ENCODE peak calls at places on chromosomes 16 and 17, in nine cellular contexts. One of them, this sample, is unnamed.

GRCh38 chr16:56547120-56547948 is 17.5 kb upstream of the MT4 start:
- DNase-seq in sciatic nerve: no peak
- DNase-seq in lung: no peak
- DNase-seq in body of pancreas: no peak
- DNase-seq in left ventricle myocardium inferior: no peak
- DNase-seq in GM06990: no peak
- DNase-seq in NCI-H510A: peak; percentile 26
- DNase-seq in stimulated activated CD4-positive, alpha-beta T cell treated with anti-CD3 and anti-CD28 coated beads, Interleukin-4, amount 100 ng/mL, for 24 hours: no peak
- DNase-seq in stimulated activated naive CD8-positive, alpha-beta T cell treated with anti-CD3 and anti-CD28 coated beads, Interleukin-15, amount 100 ng/mL, for 72 hours: no peak
- DNase-seq in this sample: peak; percentile 39

GRCh38 chr17:45895304-45895968 is 1.1 kb downstream of the MAPT start:
- DNase-seq in sciatic nerve: no peak
- DNase-seq in lung: no peak
- DNase-seq in body of pancreas: no peak
- DNase-seq in left ventricle myocardium inferior: peak; percentile 25
- DNase-seq in GM06990: peak; percentile 35
- DNase-seq in NCI-H510A: no peak
- DNase-seq in stimulated activated CD4-positive, alpha-beta T cell treated with anti-CD3 and anti-CD28 coated beads, Interleukin-4, amount 100 ng/mL, for 24 hours: peak; percentile 10
- DNase-seq in stimulated activated naive CD8-positive, alpha-beta T cell treated with anti-CD3 and anti-CD28 coated beads, Interleukin-15, amount 100 ng/mL, for 72 hours: peak; percentile 29
- DNase-seq in this sample: peak; percentile 59

GRCh38 chr16:17518441-17518840 is 47.7 kb upstream of the XYLT1 start:
- DNase-seq in sciatic nerve: no peak
- DNase-seq in lung: no peak
- DNase-seq in body of pancreas: no peak
- DNase-seq in left ventricle myocardium inferior: no peak
- DNase-seq in GM06990: no peak
- DNase-seq in NCI-H510A: no peak
- DNase-seq in stimulated activated CD4-positive, alpha-beta T cell treated with anti-CD3 and anti-CD28 coated beads, Interleukin-4, amount 100 ng/mL, for 24 hours: no peak
- DNase-seq in stimulated activated naive CD8-positive, alpha-beta T cell treated with anti-CD3 and anti-CD28 coated beads, Interleukin-15, amount 100 ng/mL, for 72 hours: no peak
- DNase-seq in this sample: no peak

GRCh38 chr17:6749519-6749918 is 6.3 kb upstream of the XAF1 start:
- DNase-seq in sciatic nerve: no peak
- DNase-seq in lung: no peak
- DNase-seq in body of pancreas: no peak
- DNase-seq in left ventricle myocardium inferior: no peak
- DNase-seq in GM06990: no peak
- DNase-seq in NCI-H510A: no peak
- DNase-seq in stimulated activated CD4-positive, alpha-beta T cell treated with anti-CD3 and anti-CD28 coated beads, Interleukin-4, amount 100 ng/mL, for 24 hours: no peak
- DNase-seq in stimulated activated naive CD8-positive, alpha-beta T cell treated with anti-CD3 and anti-CD28 coated beads, Interleukin-15, amount 100 ng/mL, for 72 hours: no peak
- DNase-seq in this sample: no peak

GRCh38 chr17:17505151-17505550 is 9.0 kb upstream of the RASD1 start:
- DNase-seq in sciatic nerve: no peak
- DNase-seq in lung: no peak
- DNase-seq in body of pancreas: no peak
- DNase-seq in left ventricle myocardium inferior: no peak
- DNase-seq in GM06990: no peak
- DNase-seq in NCI-H510A: no peak
- DNase-seq in stimulated activated CD4-positive, alpha-beta T cell treated with anti-CD3 and anti-CD28 coated beads, Interleukin-4, amount 100 ng/mL, for 24 hours: no peak
- DNase-seq in stimulated activated naive CD8-positive, alpha-beta T cell treated with anti-CD3 and anti-CD28 coated beads, Interleukin-15, amount 100 ng/mL, for 72 hours: no peak
- DNase-seq in this sample: no peak

GRCh38 chr16:19831678-19832077 is 53.0 kb downstream of the GPRC5B start:
- DNase-seq in sciatic nerve: no peak
- DNase-seq in lung: no peak
- DNase-seq in body of pancreas: no peak
- DNase-seq in left ventricle myocardium inferior: no peak
- DNase-seq in GM06990: no peak
- DNase-seq in NCI-H510A: no peak
- DNase-seq in stimulated activated CD4-positive, alpha-beta T cell treated with anti-CD3 and anti-CD28 coated beads, Interleukin-4, amount 100 ng/mL, for 24 hours: no peak
- DNase-seq in stimulated activated naive CD8-positive, alpha-beta T cell treated with anti-CD3 and anti-CD28 coated beads, Interleukin-15, amount 100 ng/mL, for 72 hours: no peak
- DNase-seq in this sample: no peak

GRCh38 chr17:69325518-69326301 is 1.2 kb downstream of the ABCA5 start:
- DNase-seq in sciatic nerve: no peak
- DNase-seq in lung: no peak
- DNase-seq in body of pancreas: peak; percentile 35
- DNase-seq in left ventricle myocardium inferior: no peak
- DNase-seq in GM06990: no peak
- DNase-seq in NCI-H510A: no peak
- DNase-seq in stimulated activated CD4-positive, alpha-beta T cell treated with anti-CD3 and anti-CD28 coated beads, Interleukin-4, amount 100 ng/mL, for 24 hours: no peak
- DNase-seq in stimulated activated naive CD8-positive, alpha-beta T cell treated with anti-CD3 and anti-CD28 coated beads, Interleukin-15, amount 100 ng/mL, for 72 hours: no peak
- DNase-seq in this sample: peak; percentile 25

GRCh38 chr17:76381633-76382304 is 2.6 kb upstream of the SPHK1 start:
- DNase-seq in sciatic nerve: no peak
- DNase-seq in lung: no peak
- DNase-seq in body of pancreas: peak; percentile 74
- DNase-seq in left ventricle myocardium inferior: no peak
- DNase-seq in GM06990: no peak
- DNase-seq in NCI-H510A: no peak
- DNase-seq in stimulated activated CD4-positive, alpha-beta T cell treated with anti-CD3 and anti-CD28 coated beads, Interleukin-4, amount 100 ng/mL, for 24 hours: no peak
- DNase-seq in stimulated activated naive CD8-positive, alpha-beta T cell treated with anti-CD3 and anti-CD28 coated beads, Interleukin-15, amount 100 ng/mL, for 72 hours: no peak
- DNase-seq in this sample: no peak

GRCh38 chr16:80852261-80852872 is 48.0 kb upstream of the CDYL2 start:
- DNase-seq in sciatic nerve: no peak
- DNase-seq in lung: no peak
- DNase-seq in body of pancreas: no peak
- DNase-seq in left ventricle myocardium inferior: no peak
- DNase-seq in GM06990: no peak
- DNase-seq in NCI-H510A: no peak
- DNase-seq in stimulated activated CD4-positive, alpha-beta T cell treated with anti-CD3 and anti-CD28 coated beads, Interleukin-4, amount 100 ng/mL, for 24 hours: peak; percentile 8
- DNase-seq in stimulated activated naive CD8-positive, alpha-beta T cell treated with anti-CD3 and anti-CD28 coated beads, Interleukin-15, amount 100 ng/mL, for 72 hours: no peak
- DNase-seq in this sample: peak; percentile 21

GRCh38 chr16:87160218-87160617 is 157.0 kb downstream of the C16orf95 start:
- DNase-seq in sciatic nerve: no peak
- DNase-seq in lung: no peak
- DNase-seq in body of pancreas: peak; percentile 7
- DNase-seq in left ventricle myocardium inferior: no peak
- DNase-seq in GM06990: no peak
- DNase-seq in NCI-H510A: no peak
- DNase-seq in stimulated activated CD4-positive, alpha-beta T cell treated with anti-CD3 and anti-CD28 coated beads, Interleukin-4, amount 100 ng/mL, for 24 hours: no peak
- DNase-seq in stimulated activated naive CD8-positive, alpha-beta T cell treated with anti-CD3 and anti-CD28 coated beads, Interleukin-15, amount 100 ng/mL, for 72 hours: no peak
- DNase-seq in this sample: no peak

GRCh38 chr16:20740007-20740883 is 1.4 kb downstream of the THUMPD1 start:
- DNase-seq in sciatic nerve: no peak
- DNase-seq in lung: no peak
- DNase-seq in body of pancreas: peak; percentile 18
- DNase-seq in left ventricle myocardium inferior: no peak
- DNase-seq in GM06990: no peak
- DNase-seq in NCI-H510A: no peak
- DNase-seq in stimulated activated CD4-positive, alpha-beta T cell treated with anti-CD3 and anti-CD28 coated beads, Interleukin-4, amount 100 ng/mL, for 24 hours: peak; percentile 8
- DNase-seq in stimulated activated naive CD8-positive, alpha-beta T cell treated with anti-CD3 and anti-CD28 coated beads, Interleukin-15, amount 100 ng/mL, for 72 hours: no peak
- DNase-seq in this sample: no peak

GRCh38 chr16:57564571-57565270 is 22.3 kb downstream of the ADGRG5 start:
- DNase-seq in sciatic nerve: no peak
- DNase-seq in lung: no peak
- DNase-seq in body of pancreas: no peak
- DNase-seq in left ventricle myocardium inferior: no peak
- DNase-seq in GM06990: no peak
- DNase-seq in NCI-H510A: no peak
- DNase-seq in stimulated activated CD4-positive, alpha-beta T cell treated with anti-CD3 and anti-CD28 coated beads, Interleukin-4, amount 100 ng/mL, for 24 hours: no peak
- DNase-seq in stimulated activated naive CD8-positive, alpha-beta T cell treated with anti-CD3 and anti-CD28 coated beads, Interleukin-15, amount 100 ng/mL, for 72 hours: no peak
- DNase-seq in this sample: no peak

GRCh38 chr17:70047619-70048018 is 27.4 kb upstream of the KCNJ16 start:
- DNase-seq in sciatic nerve: no peak
- DNase-seq in lung: no peak
- DNase-seq in body of pancreas: no peak
- DNase-seq in left ventricle myocardium inferior: no peak
- DNase-seq in GM06990: no peak
- DNase-seq in NCI-H510A: no peak
- DNase-seq in stimulated activated CD4-positive, alpha-beta T cell treated with anti-CD3 and anti-CD28 coated beads, Interleukin-4, amount 100 ng/mL, for 24 hours: no peak
- DNase-seq in stimulated activated naive CD8-positive, alpha-beta T cell treated with anti-CD3 and anti-CD28 coated beads, Interleukin-15, amount 100 ng/mL, for 72 hours: no peak
- DNase-seq in this sample: no peak

GRCh38 chr16:20409398-20410152 is at the start of gene ACSM5:
- DNase-seq in sciatic nerve: peak; percentile 81
- DNase-seq in lung: no peak
- DNase-seq in body of pancreas: peak; percentile 68
- DNase-seq in left ventricle myocardium inferior: peak; percentile 56
- DNase-seq in GM06990: no peak
- DNase-seq in NCI-H510A: no peak
- DNase-seq in stimulated activated CD4-positive, alpha-beta T cell treated with anti-CD3 and anti-CD28 coated beads, Interleukin-4, amount 100 ng/mL, for 24 hours: no peak
- DNase-seq in stimulated activated naive CD8-positive, alpha-beta T cell treated with anti-CD3 and anti-CD28 coated beads, Interleukin-15, amount 100 ng/mL, for 72 hours: no peak
- DNase-seq in this sample: peak; percentile 4

GRCh38 chr17:59266748-59267147 is 46.4 kb downstream of the GDPD1 start:
- DNase-seq in sciatic nerve: no peak
- DNase-seq in lung: no peak
- DNase-seq in body of pancreas: no peak
- DNase-seq in left ventricle myocardium inferior: no peak
- DNase-seq in GM06990: no peak
- DNase-seq in NCI-H510A: no peak
- DNase-seq in stimulated activated CD4-positive, alpha-beta T cell treated with anti-CD3 and anti-CD28 coated beads, Interleukin-4, amount 100 ng/mL, for 24 hours: no peak
- DNase-seq in stimulated activated naive CD8-positive, alpha-beta T cell treated with anti-CD3 and anti-CD28 coated beads, Interleukin-15, amount 100 ng/mL, for 72 hours: no peak
- DNase-seq in this sample: no peak

GRCh38 chr17:57096472-57097198 is 11.6 kb downstream of the AKAP1 start:
- DNase-seq in sciatic nerve: no peak
- DNase-seq in lung: no peak
- DNase-seq in body of pancreas: no peak
- DNase-seq in left ventricle myocardium inferior: no peak
- DNase-seq in GM06990: no peak
- DNase-seq in NCI-H510A: no peak
- DNase-seq in stimulated activated CD4-positive, alpha-beta T cell treated with anti-CD3 and anti-CD28 coated beads, Interleukin-4, amount 100 ng/mL, for 24 hours: no peak
- DNase-seq in stimulated activated naive CD8-positive, alpha-beta T cell treated with anti-CD3 and anti-CD28 coated beads, Interleukin-15, amount 100 ng/mL, for 72 hours: no peak
- DNase-seq in this sample: no peak

GRCh38 chr17:29111816-29112499 is 68.2 kb downstream of the MYO18A start:
- DNase-seq in sciatic nerve: peak; percentile 84
- DNase-seq in lung: peak; percentile 71
- DNase-seq in body of pancreas: peak; percentile 78
- DNase-seq in left ventricle myocardium inferior: peak; percentile 66
- DNase-seq in GM06990: peak; percentile 68
- DNase-seq in NCI-H510A: peak; percentile 23
- DNase-seq in stimulated activated CD4-positive, alpha-beta T cell treated with anti-CD3 and anti-CD28 coated beads, Interleukin-4, amount 100 ng/mL, for 24 hours: peak; percentile 81
- DNase-seq in stimulated activated naive CD8-positive, alpha-beta T cell treated with anti-CD3 and anti-CD28 coated beads, Interleukin-15, amount 100 ng/mL, for 72 hours: peak; percentile 64
- DNase-seq in this sample: peak; percentile 81

GRCh38 chr17:68161644-68162428 is 86.0 kb upstream of the AMZ2 start:
- DNase-seq in sciatic nerve: no peak
- DNase-seq in lung: no peak
- DNase-seq in body of pancreas: no peak
- DNase-seq in left ventricle myocardium inferior: peak; percentile 42
- DNase-seq in GM06990: no peak
- DNase-seq in NCI-H510A: no peak
- DNase-seq in stimulated activated CD4-positive, alpha-beta T cell treated with anti-CD3 and anti-CD28 coated beads, Interleukin-4, amount 100 ng/mL, for 24 hours: no peak
- DNase-seq in stimulated activated naive CD8-positive, alpha-beta T cell treated with anti-CD3 and anti-CD28 coated beads, Interleukin-15, amount 100 ng/mL, for 72 hours: no peak
- DNase-seq in this sample: no peak

GRCh38 chr17:40179923-40180659 is 2.8 kb downstream of the RAPGEFL1 start:
- DNase-seq in sciatic nerve: no peak
- DNase-seq in lung: no peak
- DNase-seq in body of pancreas: no peak
- DNase-seq in left ventricle myocardium inferior: no peak
- DNase-seq in GM06990: no peak
- DNase-seq in NCI-H510A: no peak
- DNase-seq in stimulated activated CD4-positive, alpha-beta T cell treated with anti-CD3 and anti-CD28 coated beads, Interleukin-4, amount 100 ng/mL, for 24 hours: no peak
- DNase-seq in stimulated activated naive CD8-positive, alpha-beta T cell treated with anti-CD3 and anti-CD28 coated beads, Interleukin-15, amount 100 ng/mL, for 72 hours: no peak
- DNase-seq in this sample: no peak

GRCh38 chr17:56185491-56185890 is 32.2 kb downstream of the ANKFN1 start:
- DNase-seq in sciatic nerve: no peak
- DNase-seq in lung: no peak
- DNase-seq in body of pancreas: no peak
- DNase-seq in left ventricle myocardium inferior: no peak
- DNase-seq in GM06990: no peak
- DNase-seq in NCI-H510A: no peak
- DNase-seq in stimulated activated CD4-positive, alpha-beta T cell treated with anti-CD3 and anti-CD28 coated beads, Interleukin-4, amount 100 ng/mL, for 24 hours: no peak
- DNase-seq in stimulated activated naive CD8-positive, alpha-beta T cell treated with anti-CD3 and anti-CD28 coated beads, Interleukin-15, amount 100 ng/mL, for 72 hours: no peak
- DNase-seq in this sample: no peak

GRCh38 chr17:57861000-57861736 is 11.3 kb upstream of the MRPS23 start:
- DNase-seq in sciatic nerve: no peak
- DNase-seq in lung: peak; percentile 72
- DNase-seq in body of pancreas: peak; percentile 88
- DNase-seq in left ventricle myocardium inferior: peak; percentile 64
- DNase-seq in GM06990: no peak
- DNase-seq in NCI-H510A: peak; percentile 47
- DNase-seq in stimulated activated CD4-positive, alpha-beta T cell treated with anti-CD3 and anti-CD28 coated beads, Interleukin-4, amount 100 ng/mL, for 24 hours: peak; percentile 29
- DNase-seq in stimulated activated naive CD8-positive, alpha-beta T cell treated with anti-CD3 and anti-CD28 coated beads, Interleukin-15, amount 100 ng/mL, for 72 hours: no peak
- DNase-seq in this sample: peak; percentile 38

GRCh38 chr17:37221865-37222264 is 153.9 kb upstream of the C17orf78 start:
- DNase-seq in sciatic nerve: no peak
- DNase-seq in lung: no peak
- DNase-seq in body of pancreas: no peak
- DNase-seq in left ventricle myocardium inferior: no peak
- DNase-seq in GM06990: no peak
- DNase-seq in NCI-H510A: no peak
- DNase-seq in stimulated activated CD4-positive, alpha-beta T cell treated with anti-CD3 and anti-CD28 coated beads, Interleukin-4, amount 100 ng/mL, for 24 hours: no peak
- DNase-seq in stimulated activated naive CD8-positive, alpha-beta T cell treated with anti-CD3 and anti-CD28 coated beads, Interleukin-15, amount 100 ng/mL, for 72 hours: no peak
- DNase-seq in this sample: no peak

GRCh38 chr16:68351463-68351862 is 40.6 kb downstream of the PRMT7 start:
- DNase-seq in sciatic nerve: no peak
- DNase-seq in lung: no peak
- DNase-seq in body of pancreas: no peak
- DNase-seq in left ventricle myocardium inferior: no peak
- DNase-seq in GM06990: no peak
- DNase-seq in NCI-H510A: no peak
- DNase-seq in stimulated activated CD4-positive, alpha-beta T cell treated with anti-CD3 and anti-CD28 coated beads, Interleukin-4, amount 100 ng/mL, for 24 hours: no peak
- DNase-seq in stimulated activated naive CD8-positive, alpha-beta T cell treated with anti-CD3 and anti-CD28 coated beads, Interleukin-15, amount 100 ng/mL, for 72 hours: no peak
- DNase-seq in this sample: no peak

GRCh38 chr16:67173808-67174705 is 3.7 kb downstream of the NOL3 start:
- DNase-seq in sciatic nerve: peak; percentile 86
- DNase-seq in lung: peak; percentile 86
- DNase-seq in body of pancreas: peak; percentile 95
- DNase-seq in left ventricle myocardium inferior: peak; percentile 88
- DNase-seq in GM06990: peak; percentile 80
- DNase-seq in NCI-H510A: peak; percentile 66
- DNase-seq in stimulated activated CD4-positive, alpha-beta T cell treated with anti-CD3 and anti-CD28 coated beads, Interleukin-4, amount 100 ng/mL, for 24 hours: peak; percentile 61
- DNase-seq in stimulated activated naive CD8-positive, alpha-beta T cell treated with anti-CD3 and anti-CD28 coated beads, Interleukin-15, amount 100 ng/mL, for 72 hours: peak; percentile 57
- DNase-seq in this sample: peak; percentile 94

GRCh38 chr17:78748730-78749317 is 33.2 kb downstream of the CYTH1 start:
- DNase-seq in sciatic nerve: peak; percentile 72
- DNase-seq in lung: peak; percentile 62
- DNase-seq in body of pancreas: peak; percentile 72
- DNase-seq in left ventricle myocardium inferior: peak; percentile 50
- DNase-seq in GM06990: peak; percentile 61
- DNase-seq in NCI-H510A: no peak
- DNase-seq in stimulated activated CD4-positive, alpha-beta T cell treated with anti-CD3 and anti-CD28 coated beads, Interleukin-4, amount 100 ng/mL, for 24 hours: peak; percentile 77
- DNase-seq in stimulated activated naive CD8-positive, alpha-beta T cell treated with anti-CD3 and anti-CD28 coated beads, Interleukin-15, amount 100 ng/mL, for 72 hours: peak; percentile 61
- DNase-seq in this sample: no peak

GRCh38 chr17:63345598-63345997 is 100.5 kb downstream of the CYB561 start:
- DNase-seq in sciatic nerve: no peak
- DNase-seq in lung: no peak
- DNase-seq in body of pancreas: no peak
- DNase-seq in left ventricle myocardium inferior: no peak
- DNase-seq in GM06990: no peak
- DNase-seq in NCI-H510A: no peak
- DNase-seq in stimulated activated CD4-positive, alpha-beta T cell treated with anti-CD3 and anti-CD28 coated beads, Interleukin-4, amount 100 ng/mL, for 24 hours: no peak
- DNase-seq in stimulated activated naive CD8-positive, alpha-beta T cell treated with anti-CD3 and anti-CD28 coated beads, Interleukin-15, amount 100 ng/mL, for 72 hours: no peak
- DNase-seq in this sample: no peak

GRCh38 chr17:41367426-41368075 is 2.1 kb downstream of the KRT33B start:
- DNase-seq in sciatic nerve: no peak
- DNase-seq in lung: no peak
- DNase-seq in body of pancreas: no peak
- DNase-seq in left ventricle myocardium inferior: no peak
- DNase-seq in GM06990: no peak
- DNase-seq in NCI-H510A: no peak
- DNase-seq in stimulated activated CD4-positive, alpha-beta T cell treated with anti-CD3 and anti-CD28 coated beads, Interleukin-4, amount 100 ng/mL, for 24 hours: no peak
- DNase-seq in stimulated activated naive CD8-positive, alpha-beta T cell treated with anti-CD3 and anti-CD28 coated beads, Interleukin-15, amount 100 ng/mL, for 72 hours: no peak
- DNase-seq in this sample: no peak

GRCh38 chr16:13138528-13138927 is 237.1 kb downstream of the SHISA9 start:
- DNase-seq in sciatic nerve: no peak
- DNase-seq in lung: no peak
- DNase-seq in body of pancreas: no peak
- DNase-seq in left ventricle myocardium inferior: no peak
- DNase-seq in GM06990: no peak
- DNase-seq in NCI-H510A: no peak
- DNase-seq in stimulated activated CD4-positive, alpha-beta T cell treated with anti-CD3 and anti-CD28 coated beads, Interleukin-4, amount 100 ng/mL, for 24 hours: no peak
- DNase-seq in stimulated activated naive CD8-positive, alpha-beta T cell treated with anti-CD3 and anti-CD28 coated beads, Interleukin-15, amount 100 ng/mL, for 72 hours: no peak
- DNase-seq in this sample: no peak

GRCh38 chr16:82031116-82032084 is 3.7 kb upstream of the HSD17B2 start:
- DNase-seq in sciatic nerve: no peak
- DNase-seq in lung: no peak
- DNase-seq in body of pancreas: peak; percentile 28
- DNase-seq in left ventricle myocardium inferior: no peak
- DNase-seq in GM06990: no peak
- DNase-seq in NCI-H510A: no peak
- DNase-seq in stimulated activated CD4-positive, alpha-beta T cell treated with anti-CD3 and anti-CD28 coated beads, Interleukin-4, amount 100 ng/mL, for 24 hours: no peak
- DNase-seq in stimulated activated naive CD8-positive, alpha-beta T cell treated with anti-CD3 and anti-CD28 coated beads, Interleukin-15, amount 100 ng/mL, for 72 hours: no peak
- DNase-seq in this sample: peak; percentile 46

GRCh38 chr17:29757788-29758187 is 135.1 kb upstream of the CORO6 start:
- DNase-seq in sciatic nerve: no peak
- DNase-seq in lung: no peak
- DNase-seq in body of pancreas: no peak
- DNase-seq in left ventricle myocardium inferior: no peak
- DNase-seq in GM06990: no peak
- DNase-seq in NCI-H510A: no peak
- DNase-seq in stimulated activated CD4-positive, alpha-beta T cell treated with anti-CD3 and anti-CD28 coated beads, Interleukin-4, amount 100 ng/mL, for 24 hours: no peak
- DNase-seq in stimulated activated naive CD8-positive, alpha-beta T cell treated with anti-CD3 and anti-CD28 coated beads, Interleukin-15, amount 100 ng/mL, for 72 hours: no peak
- DNase-seq in this sample: no peak

This sample was measured in cerebellar cortex.